ENCODE peak calls at places on chromosomes 6 and 20, in ten cellular contexts. W is effector memory CD8-positive, alpha-beta T cell; E is HEK293T; I is GM13976; O is right cardiac atrium; V is lower lobe of right lung; M is NCI-H2029 treated with DMSO at 0.1 percent for 48 hours; R is nephron progenitor cell; N is KG1; Y is ovary. H is an unnamed sample.

GRCh38 chr20:48523191-48523757 is 304.5 kb downstream of the PREX1 start:
- DNase-seq in I (peak), R (peak), O (no peak), V (no peak), W (no peak), N (no peak), E (peak), Y (no peak), M (no peak), H (no peak)

GRCh38 chr6:20455175-20456075 is 53.7 kb downstream of the E2F3 start:
- DNase-seq in W (no peak), R (no peak), O (no peak), E (no peak), N (no peak), V (no peak), I (no peak), Y (no peak), M (no peak), H (no peak)

GRCh38 chr6:108966855-108967755 is 118.9 kb downstream of the ARMC2 start:
- DNase-seq in W (peak), E (no peak), O (peak), I (no peak), M (no peak), R (peak), Y (peak), N (peak), V (peak), H (no peak)

GRCh38 chr20:47594157-47594556 is 92.5 kb downstream of the NCOA3 start:
- DNase-seq in M (no peak), V (no peak), Y (no peak), I (no peak), R (no peak), N (no peak), W (no peak), E (no peak), O (no peak), H (no peak)

GRCh38 chr6:72386324-72386723 is 235.5 kb upstream of the KCNQ5 start:
- DNase-seq in Y (no peak), M (no peak), N (no peak), E (no peak), R (no peak), W (no peak), I (no peak), O (no peak), V (no peak), H (no peak)

GRCh38 chr20:41654292-41654691 is 36.1 kb upstream of the CHD6 start:
- DNase-seq in O (no peak), N (no peak), M (peak), I (no peak), V (no peak), W (no peak), E (no peak), Y (no peak), R (no peak), H (no peak)

GRCh38 chr6:72738091-72738490 is 116.2 kb downstream of the KCNQ5 start:
- DNase-seq in Y (no peak), I (no peak), E (no peak), M (no peak), R (no peak), V (no peak), W (no peak), O (no peak), N (no peak), H (no peak)

GRCh38 chr6:139016337-139017213 is 12.0 kb upstream of the ABRACL start:
- DNase-seq in W (no peak), Y (no peak), V (no peak), R (no peak), I (peak), E (no peak), M (no peak), N (peak), O (no peak), H (no peak)

GRCh38 chr6:16352821-16353438 is 114.5 kb downstream of the GMPR start:
- DNase-seq in N (no peak), I (no peak), Y (no peak), M (no peak), W (no peak), V (no peak), R (no peak), E (no peak), O (no peak), H (no peak)

GRCh38 chr20:953742-954141 is 37.6 kb upstream of the ANGPT4 start:
- DNase-seq in O (no peak), N (no peak), E (no peak), W (no peak), I (no peak), Y (no peak), V (no peak), R (no peak), M (no peak), H (no peak)

GRCh38 chr6:128731249-128732165 is 151.4 kb upstream of the LAMA2 start:
- DNase-seq in M (no peak), R (peak), V (no peak), W (no peak), E (peak), O (no peak), N (no peak), Y (no peak), I (no peak), H (no peak)

GRCh38 chr6:73134588-73134987 is 90.7 kb downstream of the KHDC1L start:
- DNase-seq in O (no peak), V (no peak), N (no peak), E (peak), R (peak), W (no peak), M (no peak), I (no peak), Y (no peak), H (no peak)

GRCh38 chr6:169225131-169225576 is 28.5 kb downstream of the THBS2 start:
- DNase-seq in R (no peak), I (no peak), N (no peak), M (no peak), W (no peak), O (no peak), Y (peak), V (no peak), E (no peak), H (no peak)

GRCh38 chr20:19026901-19027644 is 185.4 kb upstream of the SLC24A3 start:
- DNase-seq in N (no peak), Y (no peak), I (no peak), W (no peak), O (no peak), E (no peak), R (no peak), M (no peak), V (no peak), H (no peak)

GRCh38 chr20:39886650-39887190 is 802.3 kb downstream of the MAFB start:
- DNase-seq in W (no peak), V (no peak), Y (no peak), N (no peak), E (no peak), O (peak), I (no peak), R (no peak), M (no peak), H (no peak)

GRCh38 chr6:107488875-107489635 is 862 bp upstream of the SOBP start:
- DNase-seq in W (peak), R (peak), V (peak), O (peak), N (no peak), Y (peak), I (peak), M (no peak), E (peak), H (no peak)

GRCh38 chr6:34532230-34532629 is 23.9 kb downstream of the SPDEF start:
- DNase-seq in O (no peak), I (no peak), V (no peak), W (no peak), E (no peak), M (no peak), Y (peak), R (no peak), N (no peak), H (no peak)

GRCh38 chr20:2149507-2149906 is 47.9 kb downstream of the STK35 start:
- DNase-seq in E (no peak), R (no peak), M (no peak), O (no peak), I (no peak), Y (no peak), W (no peak), N (no peak), V (no peak), H (no peak)

GRCh38 chr6:24494726-24495515 is at the start of gene ALDH5A1:
- DNase-seq in I (peak), M (peak), W (peak), R (peak), N (peak), Y (peak), V (peak), O (peak), E (peak), H (peak)

GRCh38 chr6:2630891-2631458 is 119.7 kb downstream of the MYLK4 start:
- DNase-seq in W (no peak), V (no peak), M (no peak), R (no peak), E (no peak), I (no peak), N (no peak), Y (no peak), O (no peak), H (no peak)

GRCh38 chr6:40227735-40228134 is 293.5 kb upstream of the MOCS1 start:
- DNase-seq in N (no peak), I (no peak), V (no peak), Y (no peak), W (no peak), O (no peak), M (no peak), R (no peak), E (no peak), H (no peak)

GRCh38 chr20:64165866-64166600 is 1.8 kb downstream of the MYT1 start:
- DNase-seq in R (no peak), V (peak), N (no peak), E (no peak), O (no peak), M (no peak), Y (no peak), W (no peak), I (no peak), H (no peak)

GRCh38 chr6:139308936-139309603 is 17.3 kb upstream of the TXLNB start:
- DNase-seq in O (peak), Y (no peak), N (no peak), R (no peak), W (no peak), I (no peak), M (no peak), E (no peak), V (no peak), H (no peak)

GRCh38 chr20:51329845-51330244 is 212.7 kb downstream of the NFATC2 start:
- DNase-seq in I (no peak), N (no peak), Y (no peak), V (no peak), R (no peak), E (no peak), O (no peak), W (no peak), M (no peak), H (no peak)

GRCh38 chr6:112029045-112029822 is 24.7 kb upstream of the CCN6 start:
- DNase-seq in N (peak), R (peak), V (peak), O (peak), I (peak), Y (peak), W (peak), E (peak), M (peak), H (peak)

GRCh38 chr20:15976047-15976731 is 597.1 kb downstream of the KIF16B start:
- DNase-seq in V (no peak), I (no peak), N (no peak), Y (no peak), M (no peak), W (no peak), R (peak), E (no peak), O (no peak), H (no peak)

GRCh38 chr6:34438705-34439104 is 12.8 kb upstream of the RPS10 start:
- DNase-seq in E (no peak), V (no peak), I (no peak), M (no peak), O (no peak), R (no peak), W (no peak), N (no peak), Y (no peak), H (no peak)

GRCh38 chr20:61773926-61774587 is 291.6 kb downstream of the TAF4 start:
- DNase-seq in O (no peak), V (no peak), M (no peak), E (no peak), W (no peak), Y (no peak), I (no peak), N (no peak), R (no peak), H (no peak)

GRCh38 chr20:36506253-36506652 is 35.1 kb upstream of the MYL9 start:
- DNase-seq in Y (peak), R (no peak), V (no peak), M (no peak), I (no peak), O (no peak), W (no peak), E (peak), N (no peak), H (no peak)

H was measured in activated CD4-positive, CD25-positive, alpha-beta regulatory T cell.